ENCODE peak calls at places on chromosome 21, in five cellular contexts. H, A, Z, S and W are unnamed samples.

GRCh38 chr21:34266322-34266721 is 97.5 kb upstream of the KCNE2 start:
- DNase-seq in S (no peak), H (no peak), A (no peak), Z (no peak), W (no peak)

GRCh38 chr21:18899261-18899660 is 495.7 kb upstream of the TMPRSS15 start:
- DNase-seq in Z (no peak), S (no peak), H (no peak), A (no peak), W (no peak)

GRCh38 chr21:15005391-15005790 is 59.4 kb downstream of the NRIP1 start:
- DNase-seq in H (no peak), A (no peak), Z (no peak), S (no peak), W (no peak)

GRCh38 chr21:31509108-31510017 is 150.1 kb upstream of the SOD1 start:
- DNase-seq in S (no peak), H (peak; percentile 82), A (peak; percentile 14), Z (no peak), W (peak; percentile 43)

GRCh38 chr21:30194701-30195299 is 21.1 kb downstream of the CLDN8 start:
- DNase-seq in S (no peak), H (peak; percentile 72), A (peak; percentile 60), Z (no peak), W (no peak)

GRCh38 chr21:29351691-29352090 is 53.0 kb downstream of the BACH1 start:
- DNase-seq in S (no peak), A (peak; percentile 73), H (no peak), Z (no peak), W (no peak)

GRCh38 chr21:14554948-14555347 is 8.8 kb upstream of the SAMSN1 start:
- DNase-seq in H (peak; percentile 35), Z (no peak), A (peak; percentile 7), S (no peak), W (no peak)

GRCh38 chr21:39837861-39838359 is 29.3 kb upstream of the PCP4 start:
- DNase-seq in H (no peak), Z (no peak), S (no peak), A (no peak), W (no peak)

GRCh38 chr21:16388911-16389515 is 659.2 kb downstream of the USP25 start:
- DNase-seq in S (no peak), H (no peak), A (no peak), Z (no peak), W (no peak)

GRCh38 chr21:38386967-38387366 is 111.3 kb downstream of the ERG start:
- DNase-seq in H (no peak), A (peak; percentile 9), S (no peak), Z (no peak), W (no peak)

GRCh38 chr21:31293986-31294385 is 50.1 kb downstream of the TIAM1 start:
- DNase-seq in A (peak; percentile 95), S (no peak), H (peak; percentile 83), Z (no peak), W (no peak)

GRCh38 chr21:25708467-25709065 is 26.1 kb downstream of the ATP5PF start:
- DNase-seq in Z (peak; percentile 22), A (peak; percentile 68), H (peak; percentile 57), S (peak; percentile 50), W (peak; percentile 24)

GRCh38 chr21:31343680-31344480 is at the start of gene TIAM1:
- DNase-seq in A (peak; percentile 76), Z (no peak), S (no peak), H (peak; percentile 86), W (no peak)

GRCh38 chr21:25625036-25625435 is 14.0 kb upstream of the JAM2 start:
- DNase-seq in H (no peak), A (peak; percentile 10), S (no peak), Z (no peak), W (no peak)

GRCh38 chr21:39373634-39374033 is 24.7 kb upstream of the HMGN1 start:
- DNase-seq in A (peak; percentile 64), Z (no peak), H (peak; percentile 39), S (no peak), W (no peak)

GRCh38 chr21:38768385-38769071 is 37.2 kb upstream of the ETS2 start:
- DNase-seq in Z (peak; percentile 83), H (peak; percentile 35), A (peak; percentile 89), S (no peak), W (no peak)

GRCh38 chr21:20617130-20617529 is 381.1 kb upstream of the NCAM2 start:
- DNase-seq in Z (no peak), H (no peak), S (no peak), A (no peak), W (no peak)

GRCh38 chr21:38346286-38346685 is 89.5 kb downstream of the KCNJ15 start:
- DNase-seq in A (no peak), Z (no peak), H (no peak), S (no peak), W (no peak)

GRCh38 chr21:44910229-44911065 is 10.3 kb downstream of the ITGB2 start:
- DNase-seq in A (no peak), H (no peak), S (no peak), Z (no peak), W (no peak)

GRCh38 chr21:36902331-36902730 is 64.1 kb downstream of the HLCS start:
- DNase-seq in S (no peak), H (no peak), A (no peak), Z (no peak), W (no peak)

GRCh38 chr21:18549214-18549905 is 145.8 kb upstream of the TMPRSS15 start:
- DNase-seq in Z (no peak), A (no peak), H (peak; percentile 9), S (no peak), W (no peak)

GRCh38 chr21:31555741-31556191 is 103.7 kb upstream of the SOD1 start:
- DNase-seq in Z (no peak), A (no peak), H (no peak), S (no peak), W (no peak)

GRCh38 chr21:29656504-29657227 is 283.1 kb downstream of the GRIK1 start:
- DNase-seq in Z (peak; percentile 36), H (peak; percentile 66), A (peak; percentile 82), S (no peak), W (no peak)

GRCh38 chr21:39891111-39891510 is 23.9 kb downstream of the PCP4 start:
- DNase-seq in Z (no peak), H (no peak), S (no peak), A (no peak), W (no peak)

GRCh38 chr21:37415938-37416337 is 49.4 kb downstream of the DYRK1A start:
- DNase-seq in S (no peak), A (no peak), H (peak; percentile 13), Z (no peak), W (no peak)

GRCh38 chr21:19899645-19900044 is 1098.6 kb upstream of the NCAM2 start:
- DNase-seq in S (no peak), H (no peak), A (no peak), Z (no peak), W (no peak)

GRCh38 chr21:15094706-15095105 is 29.9 kb upstream of the NRIP1 start:
- DNase-seq in A (no peak), Z (no peak), H (no peak), S (no peak), W (no peak)

GRCh38 chr21:29245104-29245643 is 53.5 kb upstream of the BACH1 start:
- DNase-seq in Z (no peak), S (no peak), H (no peak), A (no peak), W (no peak)

GRCh38 chr21:26834181-26834945 is 10.8 kb downstream of the ADAMTS1 start:
- DNase-seq in H (no peak), Z (no peak), A (peak; percentile 38), S (no peak), W (no peak)
- TF ChIP-seq CTCF in H (no peak), Z (no peak), A (peak; percentile 40), S (no peak), W (no peak)

GRCh38 chr21:41611966-41612606 is 104.1 kb upstream of the TMPRSS2 start:
- DNase-seq in H (peak; percentile 80), A (peak; percentile 29), Z (peak; percentile 47), S (no peak), W (no peak)
- TF ChIP-seq CTCF in H (peak; percentile 28), A (peak; percentile 29), Z (no peak), S (no peak), W (peak; percentile 18)

GRCh38 chr21:35783686-35784085 is 276.6 kb downstream of the SETD4 start:
- DNase-seq in H (no peak), A (no peak), S (no peak), Z (no peak), W (no peak)
- TF ChIP-seq CTCF in H (no peak), A (no peak), S (no peak), Z (no peak), W (no peak)

GRCh38 chr21:28018213-28018612 is 974.5 kb downstream of the LTN1 start:
- DNase-seq in A (no peak), S (no peak), Z (no peak), H (no peak), W (no peak)

GRCh38 chr21:28016571-28016970 is 976.1 kb downstream of the LTN1 start:
- DNase-seq in Z (no peak), S (no peak), A (no peak), H (no peak), W (no peak)

GRCh38 chr21:28018741-28019669 is 973.7 kb downstream of the LTN1 start:
- DNase-seq in Z (no peak), H (peak; percentile 11), S (no peak), A (no peak), W (no peak)
- TF ChIP-seq CTCF in Z (no peak), H (no peak), S (no peak), A (no peak), W (no peak)

GRCh38 chr21:43604505-43605204 is 54.6 kb downstream of the HSF2BP start:
- DNase-seq in A (no peak), H (no peak), Z (no peak), S (no peak), W (no peak)

GRCh38 chr21:43605320-43606244 is 53.7 kb downstream of the HSF2BP start:
- DNase-seq in A (no peak), Z (no peak), S (no peak), H (no peak), W (no peak)

GRCh38 chr21:43602277-43603229 is 56.7 kb downstream of the HSF2BP start:
- DNase-seq in S (no peak), Z (no peak), H (no peak), A (peak; percentile 19), W (no peak)

GRCh38 chr21:43603230-43603626 is 56.1 kb downstream of the HSF2BP start:
- DNase-seq in A (no peak), S (no peak), H (no peak), Z (no peak), W (no peak)

DNA sequence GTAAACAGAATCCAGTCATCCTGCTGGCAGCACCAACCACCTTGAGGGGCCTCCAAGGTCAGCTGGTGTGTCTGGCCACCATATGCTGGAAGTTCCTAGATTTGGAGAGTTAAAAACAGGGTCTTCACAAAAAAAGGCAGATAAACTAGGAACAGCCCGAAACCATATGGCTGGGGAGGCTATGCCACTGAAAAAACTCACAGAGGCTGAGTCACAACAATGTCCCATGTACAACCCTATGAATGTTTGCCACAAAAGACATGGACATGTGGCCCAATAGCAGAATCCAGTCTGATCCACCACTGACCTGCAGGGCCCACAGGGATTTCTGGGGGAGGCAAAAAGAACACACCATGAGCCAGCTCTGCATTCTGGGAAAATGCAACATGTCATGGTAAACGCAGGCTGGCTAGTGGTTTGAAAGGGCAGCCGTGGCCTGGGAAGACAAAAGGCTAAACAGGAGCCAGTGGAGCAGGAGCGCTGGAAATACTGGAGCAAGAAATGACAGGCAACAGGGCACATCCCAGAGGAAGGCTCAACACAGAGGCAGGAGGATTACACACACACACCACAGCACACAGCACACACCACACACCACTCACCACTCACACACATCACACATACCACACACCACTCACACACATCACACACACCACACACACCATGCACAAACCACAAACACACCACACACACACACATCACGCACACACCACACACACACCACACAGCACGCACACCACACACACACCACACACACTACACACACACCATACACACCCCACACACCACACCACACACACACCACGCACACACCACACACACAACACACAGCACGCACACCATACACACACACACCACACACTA is 55.4 kb downstream of the HSF2BP start:
- DNase-seq in A (peak; percentile 39), Z (no peak), S (no peak), H (no peak), W (no peak)
- TF ChIP-seq CTCF in A (no peak), Z (no peak), S (no peak), H (no peak), W (no peak)